ENCODE peak calls at places on chromosomes 13 and 19, in seven cellular contexts. R is OCI-LY7, N is GM23248, Z is neural progenitor cell, W is SK-N-SH, E is GM23338, Y is PC-3. Q is an unnamed sample.

GRCh38 chr13:72437458-72437857 is 290.0 kb downstream of the MZT1 start:
- DNase-seq in R (no peak), E (no peak), W (no peak), N (no peak), Z (no peak), Y (peak; percentile 21), Q (no peak)

GRCh38 chr13:114128348-114128623 is 4.1 kb downstream of the RASA3 start:
- DNase-seq in Z (no peak), Y (no peak), E (no peak), N (no peak), R (no peak), W (no peak), Q (no peak)

GRCh38 chr19:918481-919156 is 1.5 kb downstream of the KISS1R start:
- DNase-seq in Z (peak; percentile 39), E (peak; percentile 74), R (no peak), N (no peak), Y (peak; percentile 19), W (no peak), Q (no peak)

GRCh38 chr19:58204566-58204965 is 21.7 kb downstream of the ZNF274 start:
- DNase-seq in Y (no peak), R (no peak), E (no peak), W (no peak), Z (no peak), N (no peak), Q (no peak)

GRCh38 chr19:27894906-27895754 is 1317.8 kb downstream of the UQCRFS1 start:
- DNase-seq in N (no peak), E (no peak), W (no peak), Y (no peak), R (no peak), Z (no peak), Q (no peak)

GRCh38 chr19:41999071-41999877 is 5.2 kb upstream of the ATP1A3 start:
- DNase-seq in Y (no peak), R (no peak), E (peak; percentile 80), Z (peak; percentile 76), N (peak; percentile 42), W (peak; percentile 10), Q (no peak)

GRCh38 chr19:55638864-55639359 is 1.9 kb upstream of the ZNF580 start:
- DNase-seq in R (peak; percentile 88), N (peak; percentile 58), E (peak; percentile 81), Z (peak; percentile 52), Y (peak; percentile 64), W (peak; percentile 52), Q (no peak)

GRCh38 chr13:110216403-110217041 is 90.4 kb downstream of the COL4A1 start:
- DNase-seq in Y (no peak), E (no peak), R (no peak), Z (no peak), W (no peak), N (peak; percentile 77), Q (no peak)

GRCh38 chr19:40642062-40642706 is 41.0 kb downstream of the LTBP4 start:
- DNase-seq in W (no peak), E (no peak), Z (no peak), N (no peak), Y (no peak), R (no peak), Q (no peak)

GRCh38 chr13:50378513-50378970 is 363.3 kb downstream of the KCNRG start:
- DNase-seq in R (peak; percentile 85), Z (no peak), E (no peak), N (no peak), Y (no peak), W (no peak), Q (no peak)

GRCh38 chr19:2097330-2098327 is 914 bp downstream of the IZUMO4 start:
- DNase-seq in R (peak; percentile 23), E (peak; percentile 48), W (no peak), N (peak; percentile 14), Y (no peak), Z (peak; percentile 23), Q (no peak)

GRCh38 chr19:3336680-3337523 is 29.5 kb upstream of the NFIC start:
- DNase-seq in W (peak; percentile 76), Y (no peak), Z (no peak), R (no peak), N (peak; percentile 74), E (no peak), Q (peak; percentile 84)

GRCh38 chr19:50205681-50206138 is 2.3 kb downstream of the MYH14 start:
- DNase-seq in R (no peak), Y (no peak), W (no peak), Z (peak; percentile 9), E (peak; percentile 72), N (no peak), Q (peak; percentile 75)
- TF ChIP-seq EZH2phosphoT487 in R (no peak), Y (no peak), W (no peak), Z (no peak), E (no peak), N (no peak), Q (no peak)

GRCh38 chr13:44321961-44322360 is 51.7 kb upstream of the SERP2 start:
- DNase-seq in Z (no peak), Y (no peak), W (no peak), N (no peak), R (no peak), E (no peak), Q (no peak)

GRCh38 chr13:44320611-44321010 is 53.0 kb upstream of the SERP2 start:
- DNase-seq in N (no peak), E (no peak), R (no peak), W (no peak), Z (no peak), Y (no peak), Q (no peak)

GRCh38 chr13:44312898-44313551 is 60.6 kb upstream of the SERP2 start:
- DNase-seq in Z (no peak), W (no peak), Y (peak; percentile 91), N (peak; percentile 94), E (no peak), R (no peak), Q (no peak)

GRCh38 chr13:44313674-44314073 is 60.0 kb upstream of the SERP2 start:
- DNase-seq in Z (no peak), W (no peak), E (no peak), R (no peak), Y (peak; percentile 86), N (peak; percentile 88), Q (no peak)

GRCh38 chr13:44317752-44318550 is 55.7 kb upstream of the SERP2 start:
- DNase-seq in Z (no peak), N (peak; percentile 69), Y (peak; percentile 31), W (no peak), E (no peak), R (no peak), Q (no peak)
- TF ChIP-seq EZH2phosphoT487 in Z (no peak), N (no peak), Y (no peak), W (no peak), E (no peak), R (no peak), Q (no peak)

DNA sequence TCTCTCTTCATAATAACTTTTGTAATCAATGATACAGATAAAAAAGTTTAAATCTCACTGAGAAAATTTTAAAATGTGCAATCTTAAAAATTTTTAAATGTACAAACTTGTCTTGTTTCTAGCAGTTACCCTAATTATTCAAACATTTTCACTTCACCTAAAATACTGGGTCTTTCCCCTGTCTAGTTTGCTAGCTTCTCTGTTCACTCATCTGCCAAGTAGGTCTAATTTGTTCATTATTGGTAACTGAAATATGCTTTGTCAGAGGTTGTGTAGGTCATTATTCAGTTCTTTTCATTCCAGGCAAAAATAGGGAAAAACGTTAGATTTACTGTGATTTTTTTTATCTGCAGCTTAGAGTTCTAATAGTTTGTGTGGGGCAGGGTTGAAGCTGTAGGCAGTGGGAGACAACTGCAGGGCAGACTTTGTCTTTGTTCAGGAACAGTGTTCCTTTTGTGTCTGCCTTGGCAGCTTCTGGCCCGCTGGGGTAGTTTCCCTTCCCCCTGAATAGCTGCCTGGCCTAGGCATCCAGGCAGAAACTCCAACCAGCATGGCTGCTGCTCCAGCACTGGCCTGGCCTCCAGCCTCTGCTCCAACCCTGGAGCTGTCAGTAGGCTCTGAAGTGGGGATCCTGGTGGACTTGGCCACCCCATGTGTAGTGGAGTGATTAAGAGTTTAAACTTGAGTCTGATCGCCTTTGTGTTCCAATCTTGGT is 48.5 kb downstream of the WDFY2 start:
- DNase-seq in N (peak; percentile 36), W (no peak), Y (no peak), R (no peak), E (peak; percentile 54), Z (peak; percentile 86), Q (no peak)
- TF ChIP-seq EZH2phosphoT487 in N (no peak), W (no peak), Y (no peak), R (no peak), E (no peak), Z (no peak), Q (no peak)

GRCh38 chr19:47723573-47723923 is 10.3 kb downstream of the EHD2 start:
- DNase-seq in R (no peak), N (peak; percentile 88), E (no peak), Z (no peak), W (no peak), Y (peak; percentile 64), Q (peak; percentile 79)
- TF ChIP-seq EZH2phosphoT487 in R (no peak), N (no peak), E (no peak), Z (no peak), W (no peak), Y (no peak), Q (no peak)

DNA sequence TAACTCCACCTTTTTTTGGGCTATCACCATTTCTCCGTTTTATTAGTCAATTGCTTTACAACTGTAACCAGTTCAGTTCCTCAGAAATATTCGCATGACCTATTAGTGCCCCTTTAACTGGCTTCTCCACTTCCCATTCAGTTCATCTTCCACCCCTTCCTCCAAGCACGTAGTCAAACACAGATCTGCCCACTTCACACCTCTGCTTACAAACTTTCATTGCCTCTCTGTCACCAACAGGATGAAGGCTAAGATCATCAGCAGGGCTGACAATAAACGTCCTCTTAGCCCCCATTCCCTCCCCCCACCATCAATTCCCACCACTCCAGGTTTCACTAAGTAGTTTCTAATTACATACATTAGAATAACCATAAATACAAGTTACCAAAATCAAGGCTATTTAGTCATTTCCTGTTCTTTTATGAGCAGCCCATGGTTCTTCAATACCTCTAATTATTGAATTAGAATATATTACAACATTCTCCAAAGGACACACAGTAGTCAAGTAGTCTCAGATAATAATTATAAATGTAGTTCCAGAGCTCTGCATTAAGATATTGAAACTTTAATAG is 95.7 kb downstream of the SPRY2 start:
- DNase-seq in R (no peak), E (no peak), N (no peak), W (no peak), Y (no peak), Z (no peak), Q (no peak)
- TF ChIP-seq EZH2phosphoT487 in R (no peak), E (no peak), N (no peak), W (no peak), Y (no peak), Z (no peak), Q (no peak)

GRCh38 chr13:27461940-27462584 is 11.7 kb upstream of the MTIF3 start:
- DNase-seq in Y (no peak), W (no peak), N (peak; percentile 30), R (peak; percentile 31), E (no peak), Z (no peak), Q (no peak)
- TF ChIP-seq EZH2phosphoT487 in Y (no peak), W (no peak), N (no peak), R (no peak), E (no peak), Z (no peak), Q (no peak)

GRCh38 chr13:112236539-112237197 is 139.5 kb upstream of the SPACA7 start:
- DNase-seq in E (no peak), Y (no peak), R (no peak), N (no peak), W (no peak), Z (no peak), Q (no peak)
- TF ChIP-seq EZH2phosphoT487 in E (no peak), Y (no peak), R (no peak), N (no peak), W (no peak), Z (no peak), Q (no peak)